ENCODE peak calls at places on chromosomes 6 and 20, in seven cellular contexts. One of them, this sample, is unnamed.

GRCh38 chr6:25576920-25577319 is 75.1 kb upstream of the SCGN start:
- DNase-seq in CD8-positive, alpha-beta T cell: no peak
- DNase-seq in fibroblast of lung: no peak
- DNase-seq in body of pancreas: no peak
- DNase-seq in esophagus muscularis mucosa: no peak
- DNase-seq in D341Med: no peak
- DNase-seq in B cell: no peak
- DNase-seq in this sample: no peak

GRCh38 chr6:72643214-72643613 is 21.4 kb downstream of the KCNQ5 start:
- DNase-seq in CD8-positive, alpha-beta T cell: no peak
- DNase-seq in fibroblast of lung: no peak
- DNase-seq in body of pancreas: no peak
- DNase-seq in esophagus muscularis mucosa: no peak
- DNase-seq in D341Med: no peak
- DNase-seq in B cell: no peak
- DNase-seq in this sample: no peak

GRCh38 chr6:156886409-156886808 is 109.2 kb downstream of the ARID1B start:
- DNase-seq in CD8-positive, alpha-beta T cell: no peak
- DNase-seq in fibroblast of lung: no peak
- DNase-seq in body of pancreas: peak; percentile 40
- DNase-seq in esophagus muscularis mucosa: no peak
- DNase-seq in D341Med: no peak
- DNase-seq in B cell: no peak
- DNase-seq in this sample: no peak

GRCh38 chr6:79821859-79822258 is 125.5 kb downstream of the ELOVL4 start:
- DNase-seq in CD8-positive, alpha-beta T cell: no peak
- DNase-seq in fibroblast of lung: no peak
- DNase-seq in body of pancreas: no peak
- DNase-seq in esophagus muscularis mucosa: no peak
- DNase-seq in D341Med: no peak
- DNase-seq in B cell: no peak
- DNase-seq in this sample: no peak

GRCh38 chr6:27962506-27962905 is 5.5 kb downstream of the OR2B6 start:
- DNase-seq in CD8-positive, alpha-beta T cell: no peak
- DNase-seq in fibroblast of lung: no peak
- DNase-seq in body of pancreas: no peak
- DNase-seq in esophagus muscularis mucosa: no peak
- DNase-seq in D341Med: no peak
- DNase-seq in B cell: no peak
- DNase-seq in this sample: no peak

GRCh38 chr20:48107560-48107959 is 322.3 kb upstream of the SULF2 start:
- DNase-seq in CD8-positive, alpha-beta T cell: no peak
- DNase-seq in fibroblast of lung: peak; percentile 20
- DNase-seq in body of pancreas: no peak
- DNase-seq in esophagus muscularis mucosa: no peak
- DNase-seq in D341Med: no peak
- DNase-seq in B cell: no peak
- DNase-seq in this sample: no peak

GRCh38 chr6:32868257-32868788 is 14.3 kb downstream of the PSMB9 start:
- DNase-seq in CD8-positive, alpha-beta T cell: peak; percentile 93
- DNase-seq in fibroblast of lung: peak; percentile 77
- DNase-seq in body of pancreas: peak; percentile 85
- DNase-seq in esophagus muscularis mucosa: peak; percentile 93
- DNase-seq in D341Med: peak; percentile 59
- DNase-seq in B cell: peak; percentile 85
- DNase-seq in this sample: peak; percentile 75

GRCh38 chr6:5036309-5036708 is 32.5 kb upstream of the RPP40 start:
- DNase-seq in CD8-positive, alpha-beta T cell: no peak
- DNase-seq in fibroblast of lung: peak; percentile 62
- DNase-seq in body of pancreas: no peak
- DNase-seq in esophagus muscularis mucosa: no peak
- DNase-seq in D341Med: no peak
- DNase-seq in B cell: no peak
- DNase-seq in this sample: no peak

GRCh38 chr6:28943557-28944411 is 20.0 kb upstream of the TRIM27 start:
- DNase-seq in CD8-positive, alpha-beta T cell: peak; percentile 73
- DNase-seq in fibroblast of lung: peak; percentile 79
- DNase-seq in body of pancreas: peak; percentile 64
- DNase-seq in esophagus muscularis mucosa: peak; percentile 82
- DNase-seq in D341Med: peak; percentile 78
- DNase-seq in B cell: peak; percentile 46
- DNase-seq in this sample: peak; percentile 62

GRCh38 chr6:169158182-169158573 is 95.5 kb downstream of the THBS2 start:
- DNase-seq in CD8-positive, alpha-beta T cell: no peak
- DNase-seq in fibroblast of lung: peak; percentile 94
- DNase-seq in body of pancreas: no peak
- DNase-seq in esophagus muscularis mucosa: peak; percentile 92
- DNase-seq in D341Med: no peak
- DNase-seq in B cell: no peak
- DNase-seq in this sample: no peak

GRCh38 chr20:36826556-36827244 is 49.2 kb upstream of the TLDC2 start:
- DNase-seq in CD8-positive, alpha-beta T cell: no peak
- DNase-seq in fibroblast of lung: no peak
- DNase-seq in body of pancreas: no peak
- DNase-seq in esophagus muscularis mucosa: no peak
- DNase-seq in D341Med: no peak
- DNase-seq in B cell: no peak
- DNase-seq in this sample: no peak

GRCh38 chr6:89610149-89610642 is 28.4 kb downstream of the LYRM2 start:
- DNase-seq in CD8-positive, alpha-beta T cell: peak; percentile 85
- DNase-seq in fibroblast of lung: peak; percentile 37
- DNase-seq in body of pancreas: peak; percentile 74
- DNase-seq in esophagus muscularis mucosa: no peak
- DNase-seq in D341Med: peak; percentile 80
- DNase-seq in B cell: peak; percentile 76
- DNase-seq in this sample: peak; percentile 34

This sample was measured in naive thymus-derived CD4-positive, alpha-beta T cell.